ENCODE peak calls at places on chromosomes 2 and 18, in four cellular contexts. T, Z, K and P are unnamed samples.

GRCh38 chr2:235493402-235493774 is 455 bp upstream of the AGAP1 start:
- DNase-seq in T (no peak), Z (peak), K (no peak), P (no peak)

GRCh38 chr2:128796321-128796720 is 477.7 kb upstream of the HS6ST1 start:
- DNase-seq in T (no peak), K (no peak), Z (peak), P (no peak)

GRCh38 chr18:42641996-42642395 is 473.5 kb downstream of the RIT2 start:
- DNase-seq in T (no peak), Z (no peak), K (no peak), P (no peak)

GRCh38 chr2:231245253-231246094 is 47.0 kb downstream of the ARMC9 start:
- DNase-seq in T (no peak), K (peak), Z (no peak), P (no peak)

GRCh38 chr2:150698016-150698661 is 210.7 kb upstream of the RND3 start:
- DNase-seq in T (no peak), K (no peak), Z (no peak), P (no peak)

GRCh38 chr2:225494100-225494459 is 94.6 kb downstream of the NYAP2 start:
- DNase-seq in Z (no peak), K (no peak), T (no peak), P (no peak)

GRCh38 chr2:41736105-41736567 is 311.7 kb upstream of the PKDCC start:
- DNase-seq in T (no peak), Z (no peak), K (no peak), P (no peak)

GRCh38 chr2:239387811-239388210 is 13.0 kb downstream of the HDAC4 start:
- DNase-seq in T (no peak), Z (no peak), K (no peak), P (no peak)

GRCh38 chr2:29012211-29012681 is 31.1 kb downstream of the TOGARAM2 start:
- DNase-seq in T (peak), Z (peak), K (no peak), P (no peak)

GRCh38 chr18:68234115-68234514 is 480.8 kb downstream of the TMX3 start:
- DNase-seq in K (no peak), Z (no peak), T (no peak), P (no peak)

GRCh38 chr2:52034706-52035105 is 1002.8 kb upstream of the NRXN1 start:
- DNase-seq in K (no peak), Z (no peak), T (no peak), P (no peak)

GRCh38 chr18:36402765-36403396 is 105.4 kb downstream of the FHOD3 start:
- DNase-seq in K (no peak), T (peak), Z (peak), P (no peak)

GRCh38 chr18:76805221-76805620 is 17.1 kb upstream of the ZNF236 start:
- DNase-seq in Z (no peak), K (no peak), T (no peak), P (no peak)

GRCh38 chr2:172239944-172240590 is 137.4 kb upstream of the DLX2 start:
- DNase-seq in Z (no peak), T (no peak), K (no peak), P (no peak)

GRCh38 chr2:191693151-191693550 is 15.2 kb downstream of the NABP1 start:
- DNase-seq in K (no peak), Z (no peak), T (no peak), P (no peak)

GRCh38 chr2:42052702-42053481 is 5.1 kb downstream of the PKDCC start:
- DNase-seq in K (no peak), T (peak), Z (no peak), P (no peak)

GRCh38 chr2:19901201-19901457 is 654 bp downstream of the TTC32 start:
- DNase-seq in K (no peak), Z (no peak), T (no peak), P (no peak)

GRCh38 chr2:3636586-3637310 is 21.3 kb upstream of the ALLC start:
- DNase-seq in K (no peak), T (peak), Z (peak), P (peak)

GRCh38 chr2:71505086-71505769 is 51.9 kb downstream of the DYSF start:
- DNase-seq in K (no peak), T (peak), Z (peak), P (no peak)

GRCh38 chr2:64283641-64284371 is 139.6 kb upstream of the PELI1 start:
- DNase-seq in K (peak), T (no peak), Z (no peak), P (no peak)

GRCh38 chr2:26562811-26563645 is 78.1 kb downstream of the CIB4 start:
- DNase-seq in T (peak), K (no peak), Z (peak), P (peak)

GRCh38 chr2:178306351-178307073 is 112.2 kb downstream of the OSBPL6 start:
- DNase-seq in Z (no peak), K (peak), T (no peak), P (no peak)

GRCh38 chr2:69518836-69519235 is 81.6 kb upstream of the NFU1 start:
- DNase-seq in T (peak), Z (no peak), K (no peak), P (peak)

GRCh38 chr2:114368705-114369104 is 73.7 kb upstream of the DPP10 start:
- DNase-seq in K (no peak), T (no peak), Z (no peak), P (no peak)

GRCh38 chr2:84493494-84493893 is 22.8 kb upstream of the DNAH6 start:
- DNase-seq in K (peak), Z (no peak), T (no peak), P (no peak)

GRCh38 chr2:233501198-233502076 is 65.1 kb downstream of the USP40 start:
- DNase-seq in Z (no peak), K (no peak), T (no peak), P (no peak)

GRCh38 chr18:34729740-34730338 is 19.7 kb downstream of the DTNA start:
- DNase-seq in T (no peak), K (no peak), Z (no peak), P (no peak)

GRCh38 chr2:200770847-200771246 is 40.9 kb upstream of the BZW1 start:
- DNase-seq in Z (no peak), K (no peak), T (no peak), P (no peak)

GRCh38 chr2:32714521-32714920 is 86.7 kb downstream of the TTC27 start:
- DNase-seq in T (no peak), K (no peak), Z (no peak), P (no peak)

GRCh38 chr18:44342167-44342566 is 338.5 kb upstream of the SETBP1 start:
- DNase-seq in T (no peak), Z (no peak), K (no peak), P (no peak)

GRCh38 chr2:200247494-200247893 is 59.0 kb upstream of the SPATS2L start:
- DNase-seq in T (no peak), Z (no peak), K (no peak), P (no peak)

GRCh38 chr2:236972491-236973379 is 113.0 kb upstream of the COPS8 start:
- DNase-seq in K (peak), T (no peak), Z (peak), P (peak)

GRCh38 chr2:215376103-215376780 is 59.6 kb downstream of the FN1 start:
- DNase-seq in T (no peak), K (no peak), Z (no peak), P (no peak)

GRCh38 chr2:85326946-85327756 is 638 bp downstream of the TGOLN2 start:
- DNase-seq in Z (peak), K (peak), T (peak), P (no peak)